ENCODE peak calls at places on chromosome 14, in seven cellular contexts. M is HAP-1, X is lower lobe of right lung, A is body of pancreas, T is GM23248, Z is small intestine, G is psoas muscle. I is an unnamed sample. For H3K9me3, the result is how much of the 10 kb centered on the place peaks cover.

GRCh38 chr14:57389646-57390036 is 745 bp upstream of the NAA30 start:
- DNase-seq in G (no peak), Z (peak), A (peak), T (no peak), X (no peak), M (no peak), I (no peak)

GRCh38 chr14:95531473-95531872 is 3.4 kb upstream of the GLRX5 start:
- DNase-seq in T (peak), X (no peak), M (no peak), A (no peak), G (no peak), Z (no peak), I (no peak)

GRCh38 chr14:77123381-77124344 is 17.9 kb downstream of the ZDHHC22 start:
- DNase-seq in M (no peak), Z (peak), G (no peak), A (peak), X (peak), T (no peak), I (peak)

GRCh38 chr14:93546642-93547041 is 115.9 kb downstream of the UNC79 start:
- DNase-seq in X (no peak), G (no peak), Z (no peak), T (no peak), A (no peak), M (no peak), I (no peak)

GRCh38 chr14:102723650-102724049 is 53.6 kb upstream of the TRAF3 start:
- DNase-seq in Z (no peak), T (no peak), X (no peak), A (no peak), G (no peak), M (no peak), I (no peak)

GRCh38 chr14:71593966-71594365 is 338.3 kb upstream of the RGS6 start:
- DNase-seq in G (no peak), M (no peak), A (no peak), T (no peak), X (no peak), Z (no peak), I (no peak)

GRCh38 chr14:100532916-100533630 is 54.1 kb downstream of the BEGAIN start:
- DNase-seq in T (peak), M (no peak), Z (no peak), G (peak), X (peak), A (peak), I (peak)

GRCh38 chr14:71668186-71668912 is 263.9 kb upstream of the RGS6 start:
- DNase-seq in T (no peak), X (no peak), A (no peak), Z (no peak), G (no peak), M (no peak), I (no peak)

GRCh38 chr14:105861985-105862465 is 335.6 kb downstream of the TMEM121 start:
- DNase-seq in G (no peak), A (no peak), M (no peak), Z (no peak), X (no peak), T (no peak), I (peak)

GRCh38 chr14:44606576-44606975 is 99.5 kb upstream of the FSCB start:
- DNase-seq in A (no peak), X (no peak), G (no peak), Z (no peak), M (no peak), T (no peak), I (no peak)

GRCh38 chr14:99733551-99734405 is 49.7 kb downstream of the CYP46A1 start:
- DNase-seq in T (no peak), G (peak), A (peak), M (no peak), Z (no peak), X (peak), I (peak)

GRCh38 chr14:24274101-24274543 is 2.7 kb upstream of the RABGGTA start:
- DNase-seq in X (no peak), A (peak), Z (peak), M (no peak), T (no peak), G (no peak), I (no peak)

GRCh38 chr14:68345738-68346137 is 447.1 kb downstream of the ZFP36L1 start:
- DNase-seq in G (no peak), T (peak), Z (no peak), X (no peak), A (no peak), M (no peak), I (no peak)

GRCh38 chr14:24309538-24310386 is at the start of gene LTB4R2:
- DNase-seq in T (no peak), M (no peak), X (peak), Z (no peak), A (no peak), G (no peak), I (no peak)

GRCh38 chr14:28635387-28635786 is 131.2 kb upstream of the FOXG1 start:
- DNase-seq in Z (peak), G (no peak), X (no peak), M (no peak), T (peak), A (no peak), I (no peak)

GRCh38 chr14:69625299-69626131 is 14.1 kb downstream of the SUSD6 start:
- DNase-seq in X (peak), M (no peak), A (peak), Z (peak), G (peak), T (no peak), I (peak)

GRCh38 chr14:105484069-105484996 is 2.4 kb upstream of the CRIP1 start:
- DNase-seq in T (peak), X (peak), A (no peak), G (peak), M (no peak), Z (no peak), I (no peak)

GRCh38 chr14:30443368-30444007 is 115.5 kb upstream of the G2E3 start:
- DNase-seq in T (peak), X (no peak), G (no peak), M (peak), Z (no peak), A (peak), I (no peak)

GRCh38 chr14:61358812-61359211 is 37.4 kb downstream of the PRKCH start:
- DNase-seq in T (no peak), A (no peak), X (no peak), Z (no peak), M (no peak), G (no peak), I (no peak)

GRCh38 chr14:101502761-101503392 is 58.4 kb upstream of the DIO3 start:
- DNase-seq in A (no peak), M (no peak), G (no peak), T (no peak), X (peak), Z (no peak), I (peak)

GRCh38 chr14:61381589-61381988 is 60.2 kb downstream of the PRKCH start:
- DNase-seq in A (peak), T (no peak), M (no peak), X (peak), G (no peak), Z (no peak), I (peak)

GRCh38 chr14:101441710-101442109 is 119.6 kb upstream of the DIO3 start:
- DNase-seq in M (no peak), Z (no peak), X (no peak), A (no peak), T (no peak), G (no peak), I (no peak)

GRCh38 chr14:100566586-100566985 is 20.6 kb downstream of the BEGAIN start:
- DNase-seq in Z (no peak), G (no peak), X (no peak), A (no peak), M (no peak), T (no peak), I (no peak)

GRCh38 chr14:21933681-21934080 is 260.1 kb upstream of the OR4E1 start:
- DNase-seq in G (no peak), X (no peak), M (no peak), A (no peak), T (no peak), Z (no peak), I (no peak)

GRCh38 chr14:71117839-71118743 is 210.8 kb downstream of the PCNX1 start:
- DNase-seq in A (peak), G (no peak), Z (peak), M (peak), T (peak), X (no peak), I (no peak)

GRCh38 chr14:61077946-61078738 is 97.1 kb downstream of the SLC38A6 start:
- DNase-seq in X (no peak), T (peak), Z (no peak), M (no peak), G (no peak), A (no peak), I (no peak)

GRCh38 chr14:61472025-61472672 is 150.8 kb downstream of the PRKCH start:
- DNase-seq in M (no peak), G (no peak), Z (no peak), X (no peak), T (peak), A (peak), I (no peak)

GRCh38 chr14:22452330-22452729 is 136.7 kb downstream of the DAD1 start:
- DNase-seq in T (no peak), Z (no peak), A (no peak), M (no peak), X (no peak), G (no peak), I (no peak)

GRCh38 chr14:20412422-20412821 is 879 bp downstream of the TEP1 start:
- DNase-seq in X (no peak), G (no peak), T (peak), M (no peak), Z (peak), A (no peak), I (no peak)

GRCh38 chr14:88856786-88857366 is 32.4 kb downstream of the TTC8 start:
- DNase-seq in M (no peak), T (no peak), G (no peak), Z (no peak), A (no peak), X (no peak), I (no peak)

GRCh38 chr14:34766060-34766459 is 51.7 kb upstream of the CFL2 start:
- DNase-seq in G (no peak), X (no peak), T (no peak), A (no peak), Z (no peak), M (no peak), I (no peak)

GRCh38 chr14:60133487-60133886 is 31.7 kb downstream of the DHRS7 start:
- DNase-seq in T (peak), Z (no peak), G (no peak), M (no peak), A (no peak), X (no peak), I (no peak)

GRCh38 chr14:106417224-106418049 is 891.1 kb downstream of the TMEM121 start:
- DNase-seq in Z (peak), G (peak), A (peak), X (peak), M (no peak), T (peak), I (peak)

GRCh38 chr14:102898298-102898697 is 24.2 kb upstream of the AMN start:
- DNase-seq in T (no peak), G (no peak), X (no peak), A (no peak), M (no peak), Z (no peak), I (no peak)

GRCh38 chr14:106174206-106174605 is 647.8 kb downstream of the TMEM121 start:
- DNase-seq in Z (peak), T (no peak), A (peak), X (no peak), G (no peak), M (no peak), I (no peak)

GRCh38 chr14:99508896-99509629 is 27.9 kb downstream of the CCNK start:
- DNase-seq in A (peak), T (no peak), Z (no peak), X (no peak), G (peak), M (no peak), I (peak)

GRCh38 chr14:105507247-105507646 is 16.2 kb downstream of the TEDC1 start:
- DNase-seq in A (no peak), G (no peak), X (no peak), Z (no peak), M (no peak), T (no peak), I (peak)

GRCh38 chr14:69683971-69684370 is 72.6 kb downstream of the SUSD6 start:
- DNase-seq in X (no peak), T (no peak), Z (no peak), G (no peak), A (no peak), M (no peak), I (no peak)

GRCh38 chr14:56185991-56186390 is 67.8 kb downstream of the PELI2 start:
- DNase-seq in A (peak), G (no peak), X (no peak), Z (peak), M (no peak), T (no peak), I (no peak)

GRCh38 chr14:56183631-56184157 is 65.5 kb downstream of the PELI2 start:
- DNase-seq in Z (no peak), M (no peak), A (no peak), X (no peak), G (no peak), T (peak), I (no peak)

GRCh38 chr14:56180754-56181542 is 62.7 kb downstream of the PELI2 start:
- DNase-seq in A (no peak), X (no peak), G (no peak), Z (no peak), T (no peak), M (no peak), I (no peak)

GRCh38 chr14:56176530-56176929 is 58.3 kb downstream of the PELI2 start:
- DNase-seq in A (peak), X (no peak), T (no peak), M (no peak), Z (no peak), G (no peak), I (no peak)

GRCh38 chr14:56181666-56182065 is 63.5 kb downstream of the PELI2 start:
- DNase-seq in A (peak), X (no peak), T (no peak), G (no peak), Z (peak), M (no peak), I (no peak)
- H3K4me3 ChIP-seq in A (no peak), X (no peak), T (no peak), G (no peak), Z (no peak), M (no peak), I (no peak)

GRCh38 chr14:92492261-92492660 is 21.3 kb upstream of the RIN3 start:
- DNase-seq in T (peak), Z (no peak), G (no peak), A (peak), X (no peak), M (no peak), I (no peak)

GRCh38 chr14:92493024-92493423 is 20.6 kb upstream of the RIN3 start:
- DNase-seq in M (no peak), T (no peak), G (no peak), X (no peak), A (no peak), Z (no peak), I (no peak)

GRCh38 chr14:92493492-92493891 is 20.1 kb upstream of the RIN3 start:
- DNase-seq in A (no peak), Z (no peak), M (no peak), G (no peak), X (no peak), T (no peak), I (no peak)

GRCh38 chr14:92490239-92490959 is 23.2 kb upstream of the RIN3 start:
- DNase-seq in M (no peak), Z (no peak), T (no peak), A (no peak), X (no peak), G (no peak), I (no peak)

GRCh38 chr14:92491782-92492181 is 21.8 kb upstream of the RIN3 start:
- DNase-seq in G (no peak), A (no peak), Z (no peak), T (no peak), X (no peak), M (no peak), I (peak)
- H3K9me3 ChIP-seq in G (under half), A (under half), Z (under half), T (under half), X (under half), M (under half), I (under half)

DNA sequence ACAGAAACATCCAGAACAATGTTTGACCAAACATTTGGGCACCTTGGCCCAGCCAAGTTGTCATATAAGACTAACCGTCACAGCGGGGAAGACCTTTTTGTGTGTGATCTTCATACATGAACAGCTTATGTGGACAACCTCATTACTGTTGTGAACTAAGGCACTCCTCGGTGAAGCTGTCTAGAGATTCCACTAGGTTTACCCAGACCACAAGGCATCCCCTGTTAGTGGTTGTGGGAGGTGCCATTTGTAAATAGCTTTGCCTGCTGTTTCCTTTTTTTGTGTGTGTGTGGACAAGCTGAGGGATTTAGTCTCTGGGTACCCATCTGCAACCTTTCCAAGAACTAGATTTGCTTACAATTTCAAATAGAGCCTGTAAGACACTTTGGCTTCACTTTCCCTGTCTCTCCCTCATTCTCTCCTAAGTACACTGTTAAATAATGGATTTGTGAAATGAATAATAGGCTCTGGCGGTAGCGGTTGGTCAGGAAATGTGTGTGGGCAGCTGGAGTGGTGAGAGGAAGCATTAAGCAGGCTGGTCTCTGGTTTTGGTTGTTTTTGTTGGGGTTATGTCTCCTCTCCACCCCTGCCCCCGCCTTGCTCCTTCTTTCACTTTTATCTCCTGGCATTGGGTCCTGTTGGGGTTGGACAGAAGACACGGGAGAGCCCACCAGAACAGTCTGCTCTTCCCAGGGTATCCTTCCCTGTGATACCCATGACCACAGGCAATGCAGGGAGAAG is 727.6 kb downstream of the VRK1 start:
- DNase-seq in Z (no peak), G (no peak), M (no peak), T (no peak), X (no peak), A (no peak), I (no peak)
- H3K4me3 ChIP-seq in Z (no peak), G (no peak), M (no peak), T (no peak), X (no peak), A (no peak), I (no peak)

GRCh38 chr14:52175982-52176502 is 91.5 kb upstream of the PTGDR start:
- DNase-seq in A (peak), X (no peak), G (no peak), T (no peak), Z (peak), M (no peak), I (no peak)
- H3K9me3 ChIP-seq in A (under half), X (under half), G (under half), T (under half), Z (under half), M (under half), I (under half)

DNA sequence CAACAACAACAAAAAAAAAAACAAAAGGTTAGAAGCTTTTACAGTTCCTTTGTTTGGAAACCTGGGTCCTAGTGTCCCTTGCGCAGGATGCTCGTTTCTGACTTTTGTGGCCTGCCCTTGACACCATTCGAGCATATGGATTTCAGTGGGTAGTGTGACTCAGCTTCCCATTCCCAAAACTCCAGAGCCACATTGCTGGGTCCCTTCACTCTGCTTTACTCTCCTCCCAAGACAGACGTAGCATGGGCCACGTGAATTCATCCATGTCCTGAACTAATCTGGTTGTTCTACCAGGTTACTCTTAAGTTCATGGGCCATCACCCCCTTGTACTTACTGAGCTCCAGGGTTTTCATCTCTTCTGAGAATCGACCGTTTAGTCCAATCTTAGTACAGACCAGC is 68.0 kb upstream of the MAX start:
- DNase-seq in M (no peak), Z (no peak), A (no peak), X (no peak), G (no peak), T (no peak), I (no peak)
- H3K4me3 ChIP-seq in M (peak), Z (no peak), A (no peak), X (no peak), G (peak), T (peak), I (peak)

GRCh38 chr14:104287301-104288009 is 149.1 kb downstream of the KIF26A start:
- DNase-seq in A (no peak), Z (no peak), G (peak), M (no peak), T (no peak), X (peak), I (peak)
- H3K9me3 ChIP-seq in A (under half), Z (under half), G (under half), M (under half), T (under half), X (under half), I (under half)

GRCh38 chr14:87409401-87409800 is 583.6 kb downstream of the GALC start:
- DNase-seq in X (no peak), A (no peak), G (no peak), M (no peak), T (no peak), Z (no peak), I (no peak)
- H3K4me3 ChIP-seq in X (no peak), A (no peak), G (no peak), M (no peak), T (no peak), Z (no peak), I (no peak)

GRCh38 chr14:36655054-36655381 is 6.6 kb upstream of the PAX9 start:
- DNase-seq in M (no peak), G (no peak), T (no peak), X (no peak), Z (no peak), A (no peak), I (no peak)

GRCh38 chr14:36655571-36655962 is 6.1 kb upstream of the PAX9 start:
- DNase-seq in Z (no peak), G (no peak), T (no peak), X (no peak), M (no peak), A (no peak), I (no peak)

GRCh38 chr14:36652542-36653201 is 9.0 kb upstream of the PAX9 start:
- DNase-seq in A (no peak), T (no peak), X (no peak), M (no peak), Z (no peak), G (no peak), I (no peak)

GRCh38 chr14:36653412-36653811 is 8.2 kb upstream of the PAX9 start:
- DNase-seq in X (no peak), T (no peak), G (no peak), A (no peak), M (no peak), Z (no peak), I (no peak)

GRCh38 chr14:36654185-36655053 is 7.2 kb upstream of the PAX9 start:
- DNase-seq in Z (no peak), A (no peak), M (no peak), T (no peak), X (no peak), G (no peak), I (no peak)
- H3K9me3 ChIP-seq in Z (under half), A (under half), M (under half), T (under half), X (under half), G (under half), I (under half)